ENCODE peak calls at places on chromosomes 4 and X, in four cellular contexts. M, Y, P and F are unnamed samples.
A peak's percentile ranks its signal among the peaks of the same experiment; 100 is the strongest.

GRCh38 chrX:18789916-18790315 is 82.5 kb downstream of the PPEF1 start:
- DNase-seq in P (no peak), M (no peak), Y (no peak), F (no peak)

GRCh38 chr4:106497271-106497670 is 128.7 kb upstream of the GIMD1 start:
- DNase-seq in P (no peak), Y (no peak), M (no peak), F (no peak)

GRCh38 chrX:6460893-6461490 is 73.9 kb downstream of the VCX3A start:
- DNase-seq in M (no peak), P (no peak), Y (no peak), F (no peak)

GRCh38 chr4:151472711-151473110 is 63.7 kb downstream of the FHIP1A start:
- DNase-seq in Y (no peak), P (no peak), M (no peak), F (no peak)

GRCh38 chr4:53635697-53636483 is 44.6 kb upstream of the LNX1 start:
- DNase-seq in M (no peak), P (no peak), Y (no peak), F (no peak)

GRCh38 chr4:33334416-33334815 is 2614.2 kb downstream of the PCDH7 start:
- DNase-seq in P (no peak), M (no peak), Y (no peak), F (no peak)

GRCh38 chr4:64192731-64193412 is 216.4 kb downstream of the TECRL start:
- DNase-seq in P (no peak), M (no peak), Y (no peak), F (no peak)

GRCh38 chr4:156137971-156138581 is 184.4 kb upstream of the CTSO start:
- DNase-seq in P (no peak), M (no peak), Y (no peak), F (no peak)

GRCh38 chrX:103918584-103919335 is 43.7 kb upstream of the TMSB15B start:
- DNase-seq in Y (no peak), P (no peak), M (no peak), F (peak; percentile 74)

GRCh38 chrX:133495464-133496391 is 80.4 kb upstream of the GPC4 start:
- DNase-seq in Y (no peak), P (no peak), M (no peak), F (no peak)

GRCh38 chr4:176587920-176588319 is 204.8 kb downstream of the VEGFC start:
- DNase-seq in P (no peak), M (no peak), Y (no peak), F (no peak)

GRCh38 chr4:24690436-24690835 is 104.9 kb upstream of the SOD3 start:
- DNase-seq in P (no peak), Y (no peak), M (no peak), F (no peak)

GRCh38 chr4:77538574-77539157 is 67.0 kb upstream of the CXCL13 start:
- DNase-seq in M (no peak), Y (no peak), P (peak; percentile 12), F (no peak)

GRCh38 chr4:41432889-41433288 is 105.1 kb upstream of the LIMCH1 start:
- DNase-seq in M (no peak), P (no peak), Y (no peak), F (no peak)

GRCh38 chr4:26729027-26729426 is 131.6 kb upstream of the STIM2 start:
- DNase-seq in M (no peak), P (peak; percentile 39), Y (no peak), F (no peak)

GRCh38 chr4:138789796-138790195 is 225.8 kb upstream of the NOCT start:
- DNase-seq in Y (no peak), M (peak; percentile 1), P (no peak), F (peak; percentile 14)

GRCh38 chr4:110589297-110589696 is 33.6 kb downstream of the PITX2 start:
- DNase-seq in P (no peak), M (no peak), Y (no peak), F (no peak)

GRCh38 chr4:137707221-137707620 is 174.9 kb upstream of the PCDH18 start:
- DNase-seq in Y (no peak), P (no peak), M (no peak), F (no peak)

GRCh38 chrX:39377171-39377570 is 575.9 kb downstream of the MID1IP1 start:
- DNase-seq in P (no peak), Y (no peak), M (no peak), F (no peak)

DNA sequence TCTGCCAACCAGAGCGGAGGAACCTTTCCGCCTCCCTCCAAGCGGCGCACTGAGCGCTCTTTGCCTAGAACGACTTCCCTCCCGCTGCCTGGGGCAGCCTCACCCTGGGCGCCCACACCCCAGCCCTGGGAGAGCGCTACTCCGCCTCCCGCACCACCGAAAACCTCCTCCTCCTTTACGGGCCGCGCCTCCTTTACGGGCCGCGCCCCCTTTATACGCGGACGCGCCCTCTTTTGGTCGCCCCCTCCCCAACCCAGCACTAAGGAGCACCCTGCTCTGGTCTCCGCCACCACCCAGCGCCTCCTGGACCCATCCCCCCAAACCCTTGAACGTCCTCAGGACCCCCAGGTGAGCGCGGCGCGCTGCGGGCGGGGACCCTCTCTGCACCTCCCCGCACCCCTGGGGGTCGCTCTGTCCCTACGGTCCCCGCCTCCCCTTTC is 586 bp upstream of the NSG1 start:
- DNase-seq in P (no peak), Y (peak; percentile 34), M (no peak), F (peak; percentile 46)
- TF ChIP-seq FOXK2 in P (no peak), Y (no peak), M (no peak), F (no peak)

GRCh38 chr4:7132730-7133582 is 59.4 kb upstream of the SORCS2 start:
- DNase-seq in Y (no peak), M (no peak), P (no peak), F (no peak)
- TF ChIP-seq BHLHE40 in Y (no peak), M (no peak), P (no peak), F (no peak)

DNA sequence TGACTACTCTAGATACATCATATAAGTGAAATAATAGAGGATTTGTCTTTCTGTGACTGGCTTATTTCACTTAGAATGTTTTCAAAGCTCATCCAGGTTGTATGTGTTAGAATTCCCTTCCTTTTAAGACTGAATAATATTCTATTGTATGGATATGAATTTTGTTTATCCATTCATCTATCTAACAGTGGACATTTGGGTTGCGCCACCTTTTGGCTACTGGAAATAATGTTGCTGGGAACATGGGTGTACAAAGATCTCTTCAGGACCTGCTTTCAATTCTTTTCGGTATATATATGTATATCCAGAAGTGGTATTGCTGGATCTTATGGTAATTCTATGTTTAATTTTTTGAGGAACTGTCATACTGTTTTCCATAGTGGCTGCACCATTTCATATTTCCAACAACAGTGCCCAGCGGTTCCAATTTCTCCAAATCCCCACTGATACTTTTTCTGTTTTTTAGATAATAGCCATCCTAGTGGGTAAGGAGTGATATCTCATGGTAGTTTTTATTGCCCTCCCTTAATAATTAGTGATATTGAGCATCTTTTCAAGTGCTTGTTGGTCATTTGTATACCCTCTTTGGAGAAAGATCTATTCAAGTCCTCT is 3.4 kb upstream of the SCD5 start:
- DNase-seq in Y (no peak), M (no peak), P (peak; percentile 13), F (no peak)
- TF ChIP-seq FOXK2 in Y (no peak), M (no peak), P (no peak), F (no peak)

GRCh38 chr4:95161781-95162469 is 386.8 kb downstream of the UNC5C start:
- DNase-seq in Y (no peak), M (no peak), P (no peak), F (no peak)
- TF ChIP-seq BHLHE40 in Y (no peak), M (no peak), P (no peak), F (no peak)

GRCh38 chr4:128379860-128380259 is 92.2 kb upstream of the PGRMC2 start:
- DNase-seq in P (peak; percentile 12), Y (peak; percentile 56), M (no peak), F (peak; percentile 55)
- TF ChIP-seq FOXK2 in P (no peak), Y (no peak), M (no peak), F (no peak)

GRCh38 chr4:128720270-128720669 is 89.2 kb upstream of the JADE1 start:
- DNase-seq in P (no peak), Y (peak; percentile 19), M (no peak), F (no peak)
- TF ChIP-seq BHLHE40 in P (no peak), Y (no peak), M (no peak), F (no peak)

GRCh38 chr4:169485791-169486742 is 126.3 kb downstream of the NEK1 start:
- DNase-seq in M (peak; percentile 68), P (peak; percentile 36), Y (no peak), F (peak; percentile 51)
- TF ChIP-seq FOXK2 in M (no peak), P (no peak), Y (no peak), F (no peak)